ENCODE peak calls at places on chromosomes 16 and 17, in six cellular contexts. G is right atrium auricular region, R is fibroblast of lung, L is neuronal stem cell, D is A549, V is PC-3. Z is an unnamed sample.

GRCh38 chr16:27690604-27691003 is 140.7 kb downstream of the KATNIP start:
- DNase-seq in D (no peak), L (no peak), G (no peak), V (no peak), R (peak; percentile 14), Z (no peak)

GRCh38 chr16:3158498-3159314 is 23.9 kb downstream of the ZNF213 start:
- DNase-seq in L (peak; percentile 71), V (peak; percentile 83), R (peak; percentile 86), D (peak; percentile 95), G (peak; percentile 79), Z (peak; percentile 82)

GRCh38 chr16:17723735-17724134 is 253.0 kb upstream of the XYLT1 start:
- DNase-seq in R (peak; percentile 46), L (no peak), D (no peak), V (no peak), G (no peak), Z (no peak)

GRCh38 chr17:72287586-72287985 is 166.8 kb downstream of the SOX9 start:
- DNase-seq in V (no peak), R (no peak), L (no peak), G (no peak), D (no peak), Z (no peak)

GRCh38 chr17:49698005-49698404 is 9.8 kb downstream of the SLC35B1 start:
- DNase-seq in L (no peak), R (no peak), D (no peak), G (no peak), V (no peak), Z (no peak)

GRCh38 chr17:45222994-45223540 is 1.4 kb downstream of the FMNL1 start:
- DNase-seq in R (no peak), V (no peak), D (no peak), G (no peak), L (no peak), Z (no peak)

GRCh38 chr16:19678804-19679203 is 39.2 kb downstream of the KNOP1 start:
- DNase-seq in L (no peak), R (no peak), V (no peak), D (no peak), G (no peak), Z (no peak)

GRCh38 chr16:75224683-75225082 is 5.9 kb downstream of the CTRB1 start:
- DNase-seq in L (no peak), D (no peak), R (no peak), V (no peak), G (no peak), Z (no peak)

GRCh38 chr17:82839617-82840292 is at the start of gene ZNF750:
- DNase-seq in D (no peak), G (no peak), R (no peak), V (no peak), L (no peak), Z (no peak)

GRCh38 chr17:5472511-5472910 is 3.7 kb upstream of the DHX33 start:
- DNase-seq in D (no peak), L (no peak), R (no peak), V (no peak), G (no peak), Z (no peak)

GRCh38 chr17:36937001-36937960 is at the start of gene LHX1:
- DNase-seq in G (no peak), L (no peak), V (no peak), D (no peak), R (no peak), Z (no peak)

GRCh38 chr17:51948128-51948527 is 210.4 kb downstream of the CA10 start:
- DNase-seq in G (no peak), V (peak; percentile 63), R (no peak), L (no peak), D (no peak), Z (no peak)

GRCh38 chr17:67441052-67441738 is 64.1 kb downstream of the PITPNC1 start:
- DNase-seq in V (peak; percentile 89), R (peak; percentile 75), D (peak; percentile 81), G (no peak), L (peak; percentile 41), Z (no peak)

GRCh38 chr17:73584049-73584448 is 60.2 kb downstream of the SDK2 start:
- DNase-seq in V (no peak), G (no peak), D (no peak), L (no peak), R (no peak), Z (no peak)
- H3K4me1 ChIP-seq in V (no peaks in the 10 kb centered on the region), G (no peaks in the 10 kb centered on the region), D (no peaks in the 10 kb centered on the region), L (peaks cover 12% of the 10 kb centered on the region), R (no peaks in the 10 kb centered on the region), Z (no peaks in the 10 kb centered on the region)

GRCh38 chr16:64892843-64893242 is 229.0 kb downstream of the CDH11 start:
- DNase-seq in R (peak; percentile 96), G (no peak), L (no peak), D (no peak), V (peak; percentile 68), Z (no peak)
- H3K9me3 ChIP-seq in R (no peaks in the 10 kb centered on the region), G (no peaks in the 10 kb centered on the region), L (no peaks in the 10 kb centered on the region), D (no peaks in the 10 kb centered on the region), V (no peaks in the 10 kb centered on the region), Z (no peaks in the 10 kb centered on the region)

GRCh38 chr17:75349589-75349988 is 55.9 kb downstream of the GRB2 start:
- DNase-seq in V (no peak), G (no peak), L (no peak), R (no peak), D (no peak), Z (no peak)

GRCh38 chr17:75346906-75347305 is 57.7 kb upstream of the SLC25A19 start:
- DNase-seq in D (no peak), L (peak; percentile 20), V (no peak), G (no peak), R (peak; percentile 78), Z (no peak)

GRCh38 chr17:75350029-75350428 is 55.4 kb downstream of the GRB2 start:
- DNase-seq in D (no peak), V (no peak), L (no peak), G (no peak), R (no peak), Z (no peak)

GRCh38 chr17:75350706-75351105 is 54.8 kb downstream of the GRB2 start:
- DNase-seq in V (no peak), D (no peak), G (no peak), R (no peak), L (peak; percentile 33), Z (no peak)

GRCh38 chr17:75348386-75349012 is 57.0 kb downstream of the GRB2 start:
- DNase-seq in L (no peak), G (no peak), V (no peak), R (no peak), D (no peak), Z (no peak)
- H3K4me1 ChIP-seq in L (peaks cover 33% of the 10 kb centered on the region), G (no peaks in the 10 kb centered on the region), V (no peaks in the 10 kb centered on the region), R (no peaks in the 10 kb centered on the region), D (peaks cover 26% of the 10 kb centered on the region), Z (no peaks in the 10 kb centered on the region)

DNA sequence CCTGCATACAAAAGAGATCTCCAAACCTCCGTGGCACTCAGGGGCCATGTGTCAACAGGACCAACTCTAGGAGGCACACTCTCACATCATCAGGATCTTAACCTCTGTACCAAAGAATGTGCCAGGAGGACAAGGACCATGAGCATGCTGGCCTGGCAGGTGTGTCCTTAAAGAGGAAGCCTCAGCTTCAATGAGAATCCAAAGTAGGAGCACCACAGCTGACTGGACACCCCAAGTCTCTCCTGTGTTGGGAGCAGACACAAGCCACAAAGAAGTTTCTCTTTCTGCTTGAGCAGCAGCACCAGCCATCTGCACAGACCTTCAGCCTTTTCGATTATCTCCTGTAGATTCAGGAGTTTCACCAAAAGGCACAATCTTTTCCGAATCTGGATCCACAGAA is 1734.5 kb downstream of the TP53TG3F start:
- DNase-seq in V (no peak), G (no peak), D (no peak), L (no peak), R (no peak), Z (no peak)
- H3K9me3 ChIP-seq in V (no peaks in the 10 kb centered on the region), G (no peaks in the 10 kb centered on the region), D (no peaks in the 10 kb centered on the region), L (peaks cover 50% of the 10 kb centered on the region), R (no peaks in the 10 kb centered on the region), Z (peaks cover 11% of the 10 kb centered on the region)

DNA sequence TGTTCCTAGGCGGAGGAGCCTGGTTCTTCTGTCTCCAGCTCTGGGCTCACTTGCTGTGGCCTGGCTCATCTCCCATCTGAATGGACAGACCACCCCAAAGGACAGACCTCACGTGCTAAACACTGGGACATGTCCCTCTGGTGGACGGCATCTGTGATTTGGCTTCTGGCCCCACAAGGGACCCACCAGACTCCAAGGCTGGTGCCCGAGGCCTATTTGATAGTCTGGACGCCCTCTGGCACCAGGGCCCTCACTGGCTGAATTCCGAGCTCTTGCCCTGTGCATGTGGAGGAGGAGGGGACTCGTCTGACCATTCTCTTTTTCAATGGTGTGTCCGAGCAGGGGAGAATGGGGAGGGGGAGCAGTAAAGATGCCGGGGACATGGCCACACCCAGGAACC is 62.8 kb upstream of the LGALS9 start:
- DNase-seq in G (no peak), D (no peak), R (no peak), L (no peak), V (no peak), Z (no peak)
- H3K4me1 ChIP-seq in G (no peaks in the 10 kb centered on the region), D (peaks cover 68% of the 10 kb centered on the region), R (no peaks in the 10 kb centered on the region), L (no peaks in the 10 kb centered on the region), V (no peaks in the 10 kb centered on the region), Z (no peaks in the 10 kb centered on the region)

GRCh38 chr16:61105544-61105943 is 930.7 kb downstream of the CDH8 start:
- DNase-seq in V (no peak), R (no peak), G (no peak), L (no peak), D (no peak), Z (no peak)
- H3K9me3 ChIP-seq in V (no peaks in the 10 kb centered on the region), R (no peaks in the 10 kb centered on the region), G (no peaks in the 10 kb centered on the region), L (no peaks in the 10 kb centered on the region), D (no peaks in the 10 kb centered on the region), Z (no peaks in the 10 kb centered on the region)

GRCh38 chr16:86355951-86356350 is 154.4 kb upstream of the FOXF1 start:
- DNase-seq in D (no peak), G (no peak), R (no peak), L (no peak), V (no peak), Z (no peak)
- H3K4me1 ChIP-seq in D (no peaks in the 10 kb centered on the region), G (no peaks in the 10 kb centered on the region), R (peaks cover 18% of the 10 kb centered on the region), L (no peaks in the 10 kb centered on the region), V (no peaks in the 10 kb centered on the region), Z (no peaks in the 10 kb centered on the region)

GRCh38 chr16:46404028-46404427 is 217.2 kb downstream of the SHCBP1 start:
- DNase-seq in L (no peak), R (no peak), V (no peak), G (no peak), D (no peak), Z (no peak)
- H3K9me3 ChIP-seq in L (peaks cover 3% of the 10 kb centered on the region), R (no peaks in the 10 kb centered on the region), V (peaks cover 8% of the 10 kb centered on the region), G (peaks cover 30% of the 10 kb centered on the region), D (peaks cover 4% of the 10 kb centered on the region), Z (peaks cover 3% of the 10 kb centered on the region)

GRCh38 chr16:66422366-66422765 is 4.7 kb upstream of the BEAN1 start:
- DNase-seq in D (no peak), V (no peak), R (no peak), L (no peak), G (no peak), Z (no peak)
- H3K4me1 ChIP-seq in D (peaks cover 6% of the 10 kb centered on the region), V (peaks cover 24% of the 10 kb centered on the region), R (no peaks in the 10 kb centered on the region), L (peaks cover 10% of the 10 kb centered on the region), G (no peaks in the 10 kb centered on the region), Z (peaks cover 12% of the 10 kb centered on the region)

Z was measured in tibial artery.